ENCODE peak calls at places on chromosomes 6 and 20, in six cellular contexts. M is gastrocnemius medialis, R is stomach, D is uterus, Q is astrocyte of the cerebellum, V is heart left ventricle. A is an unnamed sample.

GRCh38 chr6:170297577-170298330 is 6.9 kb upstream of the DLL1 start:
- DNase-seq in D (no peak), Q (no peak), M (no peak), R (no peak), V (no peak), A (no peak)

GRCh38 chr6:54493138-54493537 is 184.9 kb downstream of the TINAG start:
- DNase-seq in V (no peak), M (no peak), R (no peak), D (no peak), Q (peak), A (peak)

GRCh38 chr6:38264605-38265004 is 375.1 kb downstream of the BTBD9 start:
- DNase-seq in Q (no peak), D (no peak), M (no peak), R (no peak), V (no peak), A (no peak)

GRCh38 chr6:13012977-13013680 is 296.6 kb downstream of the PHACTR1 start:
- DNase-seq in Q (no peak), M (no peak), D (no peak), V (peak), R (peak), A (no peak)

GRCh38 chr20:62830251-62830650 is 13.4 kb downstream of the COL9A3 start:
- DNase-seq in M (no peak), V (no peak), Q (no peak), R (no peak), D (no peak), A (no peak)

GRCh38 chr6:35048031-35048613 is 93.0 kb downstream of the TCP11 start:
- DNase-seq in V (no peak), R (no peak), M (no peak), Q (no peak), D (no peak), A (no peak)

GRCh38 chr6:75130784-75131183 is 75.1 kb downstream of the COL12A1 start:
- DNase-seq in V (no peak), M (no peak), Q (no peak), D (no peak), R (no peak), A (peak)

GRCh38 chr6:169035381-169036280 is 218.0 kb downstream of the THBS2 start:
- DNase-seq in M (no peak), D (no peak), Q (peak), V (no peak), R (no peak), A (peak)

GRCh38 chr6:30781697-30782424 is 37.5 kb upstream of the IER3 start:
- DNase-seq in M (peak), Q (peak), V (peak), D (peak), R (peak), A (peak)

GRCh38 chr6:44251576-44252524 is 4.9 kb downstream of the HSP90AB1 start:
- DNase-seq in Q (no peak), R (no peak), V (no peak), M (no peak), D (no peak), A (no peak)

GRCh38 chr6:81166770-81167169 is 585.7 kb downstream of the TENT5A start:
- DNase-seq in R (no peak), M (no peak), V (no peak), Q (peak), D (no peak), A (no peak)

GRCh38 chr6:56741472-56741871 is 98.8 kb upstream of the DST start:
- DNase-seq in R (no peak), Q (no peak), D (no peak), V (no peak), M (no peak), A (no peak)

GRCh38 chr20:64055893-64056638 is 6.6 kb upstream of the SOX18 start:
- DNase-seq in V (peak), Q (no peak), D (no peak), M (no peak), R (no peak), A (no peak)

GRCh38 chr20:44142416-44142815 is 44.6 kb downstream of the JPH2 start:
- DNase-seq in V (no peak), R (no peak), M (no peak), D (peak), Q (peak), A (no peak)

GRCh38 chr6:42813074-42813645 is 31.3 kb downstream of the BICRAL start:
- DNase-seq in V (no peak), R (no peak), D (no peak), Q (no peak), M (no peak), A (no peak)

GRCh38 chr6:56334937-56335336 is 87.6 kb upstream of the COL21A1 start:
- DNase-seq in R (no peak), V (no peak), Q (no peak), M (no peak), D (no peak), A (peak)

GRCh38 chr6:37838209-37838921 is 18.8 kb downstream of the ZFAND3 start:
- DNase-seq in Q (no peak), D (no peak), M (no peak), V (no peak), R (no peak), A (peak)

GRCh38 chr6:118565317-118565960 is 17.3 kb downstream of the PLN start:
- DNase-seq in V (no peak), R (no peak), Q (no peak), M (no peak), D (no peak), A (peak)

DNA sequence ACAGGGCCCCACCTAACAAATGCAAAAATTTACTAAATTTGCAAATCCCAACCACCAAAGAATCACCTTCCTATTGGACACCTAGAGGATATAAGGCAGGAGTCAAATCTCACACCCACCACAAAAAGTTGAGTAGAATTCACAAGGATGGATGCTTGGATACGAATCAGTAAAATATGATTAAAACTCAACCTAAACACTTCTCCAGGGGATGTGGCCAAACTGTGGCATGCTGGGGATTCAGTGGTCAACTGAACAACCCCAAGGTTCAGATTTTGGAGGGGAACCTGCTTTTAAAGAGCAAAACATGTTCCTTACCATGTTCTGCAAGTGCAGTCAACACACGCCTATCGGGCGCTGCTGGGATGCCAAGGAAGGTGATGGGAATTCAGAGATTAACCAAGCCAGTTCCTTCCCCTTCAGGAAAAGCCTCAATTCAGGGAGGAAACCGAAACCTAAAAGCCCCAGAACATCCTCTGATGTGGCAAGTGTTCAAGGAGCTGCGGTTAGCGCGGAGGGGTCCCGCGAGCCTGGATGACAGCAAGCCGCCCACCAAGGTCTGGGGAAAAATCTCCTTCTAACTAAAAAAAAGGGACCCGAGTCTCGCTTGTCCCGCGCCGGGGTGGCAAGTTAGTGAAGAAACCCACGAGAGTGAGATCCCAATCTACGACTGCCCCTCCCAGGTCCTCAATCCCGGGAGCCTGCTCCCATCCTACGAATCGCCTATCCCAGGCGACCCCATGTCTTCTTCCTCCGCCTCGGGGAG is 893 bp downstream of the SAMHD1 start:
- DNase-seq in Q (no peak), V (no peak), D (peak), R (peak), M (no peak), A (peak)
- TF ChIP-seq CTCF in Q (peak), V (no peak), D (no peak), R (no peak), M (no peak), A (no peak)

GRCh38 chr6:6224933-6225486 is 95.5 kb downstream of the F13A1 start:
- DNase-seq in D (no peak), Q (no peak), M (no peak), R (no peak), V (no peak), A (no peak)

GRCh38 chr6:6225885-6226284 is 94.6 kb downstream of the F13A1 start:
- DNase-seq in R (no peak), D (no peak), V (no peak), Q (no peak), M (no peak), A (no peak)

GRCh38 chr6:6234963-6235362 is 85.5 kb downstream of the F13A1 start:
- DNase-seq in R (no peak), D (no peak), V (no peak), M (no peak), Q (no peak), A (no peak)

GRCh38 chr6:6227896-6228295 is 92.6 kb downstream of the F13A1 start:
- DNase-seq in R (no peak), D (no peak), V (no peak), M (no peak), Q (no peak), A (no peak)

DNA sequence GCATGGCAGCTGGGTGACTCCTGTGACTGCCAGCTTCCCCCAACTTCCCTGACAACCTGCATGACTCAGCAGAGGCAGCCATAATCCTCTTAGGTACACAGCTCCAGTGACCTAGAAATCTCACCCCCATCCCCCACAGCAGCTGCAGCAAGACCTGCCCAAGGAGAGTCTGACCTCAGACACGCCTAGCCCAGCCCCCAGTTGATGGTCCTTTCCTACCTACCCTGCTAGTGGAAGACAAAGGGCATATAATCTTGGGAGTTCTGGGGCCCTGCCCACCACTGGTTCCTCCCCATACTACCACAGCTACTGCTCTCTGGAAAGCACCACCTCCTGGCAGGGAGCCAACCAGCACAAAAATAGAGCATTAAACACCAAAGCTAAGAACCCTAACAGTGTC is 90.2 kb downstream of the F13A1 start:
- DNase-seq in D (no peak), V (no peak), R (peak), M (no peak), Q (no peak), A (no peak)
- H3K4me3 ChIP-seq in D (no peak), V (no peak), R (no peak), M (no peak), Q (no peak), A (no peak)

GRCh38 chr20:51076841-51077543 is 54.1 kb upstream of the KCNG1 start:
- DNase-seq in V (no peak), Q (no peak), M (no peak), R (no peak), D (no peak), A (no peak)
- TF ChIP-seq CTCF in V (no peak), Q (no peak), M (no peak), R (no peak), D (no peak), A (peak)

GRCh38 chr20:52975024-52975732 is 3.0 kb downstream of the TSHZ2 start:
- DNase-seq in D (no peak), Q (no peak), R (peak), V (no peak), M (no peak), A (no peak)
- H3K4me3 ChIP-seq in D (peak), Q (no peak), R (peak), V (peak), M (peak), A (peak)